ENCODE peak calls at places on chromosome 17, in seven cellular contexts. One of them, this sample, is unnamed.

GRCh38 chr17:28271431-28271830 is 47.6 kb upstream of the TMEM97 start:
- DNase-seq in stimulated activated CD4-positive, alpha-beta T cell treated with anti-CD3 and anti-CD28 coated beads, Interleukin-2, amount 100 ng/mL, for 24 hours: no peak
- DNase-seq in left cardiac atrium: no peak
- DNase-seq in NCI-H146: no peak
- DNase-seq in T-helper 17 cell: no peak
- DNase-seq in fibroblast of mammary gland: no peak
- DNase-seq in neural crest cell: no peak
- DNase-seq in this sample: no peak

GRCh38 chr17:15233022-15233805 is 31.9 kb downstream of the PMP22 start:
- DNase-seq in left cardiac atrium: no peak
- DNase-seq in neural crest cell: no peak
- DNase-seq in stimulated activated CD4-positive, alpha-beta T cell treated with anti-CD3 and anti-CD28 coated beads, Interleukin-2, amount 100 ng/mL, for 24 hours: no peak
- DNase-seq in T-helper 17 cell: no peak
- DNase-seq in fibroblast of mammary gland: peak
- DNase-seq in NCI-H146: no peak
- DNase-seq in this sample: no peak

GRCh38 chr17:33057564-33057963 is 65.9 kb downstream of the SPACA3 start:
- DNase-seq in fibroblast of mammary gland: no peak
- DNase-seq in NCI-H146: no peak
- DNase-seq in T-helper 17 cell: no peak
- DNase-seq in stimulated activated CD4-positive, alpha-beta T cell treated with anti-CD3 and anti-CD28 coated beads, Interleukin-2, amount 100 ng/mL, for 24 hours: no peak
- DNase-seq in left cardiac atrium: no peak
- DNase-seq in neural crest cell: no peak
- DNase-seq in this sample: no peak

GRCh38 chr17:66791337-66791736 is 43.6 kb upstream of the CACNG5 start:
- DNase-seq in NCI-H146: no peak
- DNase-seq in fibroblast of mammary gland: no peak
- DNase-seq in left cardiac atrium: no peak
- DNase-seq in T-helper 17 cell: no peak
- DNase-seq in stimulated activated CD4-positive, alpha-beta T cell treated with anti-CD3 and anti-CD28 coated beads, Interleukin-2, amount 100 ng/mL, for 24 hours: no peak
- DNase-seq in neural crest cell: no peak
- DNase-seq in this sample: no peak

GRCh38 chr17:7956208-7956965 is 24.4 kb downstream of the CNTROB start:
- DNase-seq in NCI-H146: no peak
- DNase-seq in fibroblast of mammary gland: peak
- DNase-seq in left cardiac atrium: peak
- DNase-seq in neural crest cell: no peak
- DNase-seq in T-helper 17 cell: no peak
- DNase-seq in stimulated activated CD4-positive, alpha-beta T cell treated with anti-CD3 and anti-CD28 coated beads, Interleukin-2, amount 100 ng/mL, for 24 hours: no peak
- DNase-seq in this sample: no peak

GRCh38 chr17:30780343-30780742 is 44.1 kb downstream of the CRLF3 start:
- DNase-seq in fibroblast of mammary gland: no peak
- DNase-seq in left cardiac atrium: no peak
- DNase-seq in T-helper 17 cell: no peak
- DNase-seq in neural crest cell: no peak
- DNase-seq in NCI-H146: no peak
- DNase-seq in stimulated activated CD4-positive, alpha-beta T cell treated with anti-CD3 and anti-CD28 coated beads, Interleukin-2, amount 100 ng/mL, for 24 hours: peak
- DNase-seq in this sample: no peak

GRCh38 chr17:15464629-15465028 is 2.8 kb downstream of the CDRT4 start:
- DNase-seq in NCI-H146: no peak
- DNase-seq in fibroblast of mammary gland: no peak
- DNase-seq in stimulated activated CD4-positive, alpha-beta T cell treated with anti-CD3 and anti-CD28 coated beads, Interleukin-2, amount 100 ng/mL, for 24 hours: no peak
- DNase-seq in neural crest cell: no peak
- DNase-seq in T-helper 17 cell: no peak
- DNase-seq in left cardiac atrium: no peak
- DNase-seq in this sample: no peak

GRCh38 chr17:9893606-9894005 is 11.5 kb downstream of the RCVRN start:
- DNase-seq in fibroblast of mammary gland: peak
- DNase-seq in T-helper 17 cell: no peak
- DNase-seq in NCI-H146: no peak
- DNase-seq in stimulated activated CD4-positive, alpha-beta T cell treated with anti-CD3 and anti-CD28 coated beads, Interleukin-2, amount 100 ng/mL, for 24 hours: no peak
- DNase-seq in neural crest cell: no peak
- DNase-seq in left cardiac atrium: no peak
- DNase-seq in this sample: no peak

GRCh38 chr17:3723188-3723555 is 531 bp upstream of the HASPIN start:
- DNase-seq in left cardiac atrium: no peak
- DNase-seq in T-helper 17 cell: no peak
- DNase-seq in NCI-H146: no peak
- DNase-seq in fibroblast of mammary gland: no peak
- DNase-seq in neural crest cell: no peak
- DNase-seq in stimulated activated CD4-positive, alpha-beta T cell treated with anti-CD3 and anti-CD28 coated beads, Interleukin-2, amount 100 ng/mL, for 24 hours: no peak
- DNase-seq in this sample: no peak

GRCh38 chr17:50151041-50151936 is 812 bp upstream of the PPP1R9B start:
- DNase-seq in NCI-H146: peak
- DNase-seq in T-helper 17 cell: peak
- DNase-seq in neural crest cell: peak
- DNase-seq in left cardiac atrium: peak
- DNase-seq in stimulated activated CD4-positive, alpha-beta T cell treated with anti-CD3 and anti-CD28 coated beads, Interleukin-2, amount 100 ng/mL, for 24 hours: peak
- DNase-seq in fibroblast of mammary gland: peak
- DNase-seq in this sample: peak

GRCh38 chr17:48127371-48128051 is 19.9 kb downstream of the SNX11 start:
- DNase-seq in NCI-H146: no peak
- DNase-seq in neural crest cell: no peak
- DNase-seq in T-helper 17 cell: no peak
- DNase-seq in left cardiac atrium: no peak
- DNase-seq in stimulated activated CD4-positive, alpha-beta T cell treated with anti-CD3 and anti-CD28 coated beads, Interleukin-2, amount 100 ng/mL, for 24 hours: no peak
- DNase-seq in fibroblast of mammary gland: no peak
- DNase-seq in this sample: peak

GRCh38 chr17:10127819-10128375 is 70.5 kb downstream of the GAS7 start:
- DNase-seq in fibroblast of mammary gland: peak
- DNase-seq in NCI-H146: no peak
- DNase-seq in stimulated activated CD4-positive, alpha-beta T cell treated with anti-CD3 and anti-CD28 coated beads, Interleukin-2, amount 100 ng/mL, for 24 hours: no peak
- DNase-seq in left cardiac atrium: peak
- DNase-seq in neural crest cell: no peak
- DNase-seq in T-helper 17 cell: no peak
- DNase-seq in this sample: no peak

GRCh38 chr17:51907041-51907440 is 251.5 kb downstream of the CA10 start:
- DNase-seq in left cardiac atrium: no peak
- DNase-seq in NCI-H146: no peak
- DNase-seq in T-helper 17 cell: no peak
- DNase-seq in fibroblast of mammary gland: no peak
- DNase-seq in neural crest cell: no peak
- DNase-seq in stimulated activated CD4-positive, alpha-beta T cell treated with anti-CD3 and anti-CD28 coated beads, Interleukin-2, amount 100 ng/mL, for 24 hours: no peak
- DNase-seq in this sample: no peak

GRCh38 chr17:65100316-65101140 is 36.6 kb upstream of the RGS9 start:
- DNase-seq in stimulated activated CD4-positive, alpha-beta T cell treated with anti-CD3 and anti-CD28 coated beads, Interleukin-2, amount 100 ng/mL, for 24 hours: peak
- DNase-seq in NCI-H146: peak
- DNase-seq in neural crest cell: peak
- DNase-seq in T-helper 17 cell: peak
- DNase-seq in left cardiac atrium: peak
- DNase-seq in fibroblast of mammary gland: peak
- DNase-seq in this sample: peak

GRCh38 chr17:49946964-49947584 is 21.9 kb upstream of the DLX4 start:
- DNase-seq in NCI-H146: no peak
- DNase-seq in fibroblast of mammary gland: no peak
- DNase-seq in neural crest cell: no peak
- DNase-seq in stimulated activated CD4-positive, alpha-beta T cell treated with anti-CD3 and anti-CD28 coated beads, Interleukin-2, amount 100 ng/mL, for 24 hours: no peak
- DNase-seq in left cardiac atrium: no peak
- DNase-seq in T-helper 17 cell: no peak
- DNase-seq in this sample: no peak

GRCh38 chr17:68512967-68513474 is 791 bp downstream of the PRKAR1A start:
- DNase-seq in stimulated activated CD4-positive, alpha-beta T cell treated with anti-CD3 and anti-CD28 coated beads, Interleukin-2, amount 100 ng/mL, for 24 hours: no peak
- DNase-seq in T-helper 17 cell: no peak
- DNase-seq in fibroblast of mammary gland: peak
- DNase-seq in NCI-H146: no peak
- DNase-seq in left cardiac atrium: peak
- DNase-seq in neural crest cell: no peak
- DNase-seq in this sample: peak

GRCh38 chr17:12727076-12727750 is 61.5 kb downstream of the MYOCD start:
- DNase-seq in fibroblast of mammary gland: peak
- DNase-seq in neural crest cell: no peak
- DNase-seq in NCI-H146: no peak
- DNase-seq in stimulated activated CD4-positive, alpha-beta T cell treated with anti-CD3 and anti-CD28 coated beads, Interleukin-2, amount 100 ng/mL, for 24 hours: no peak
- DNase-seq in left cardiac atrium: no peak
- DNase-seq in T-helper 17 cell: no peak
- DNase-seq in this sample: no peak

GRCh38 chr17:60825351-60825750 is 147.7 kb downstream of the BCAS3 start:
- DNase-seq in fibroblast of mammary gland: no peak
- DNase-seq in NCI-H146: no peak
- DNase-seq in T-helper 17 cell: no peak
- DNase-seq in neural crest cell: no peak
- DNase-seq in left cardiac atrium: no peak
- DNase-seq in stimulated activated CD4-positive, alpha-beta T cell treated with anti-CD3 and anti-CD28 coated beads, Interleukin-2, amount 100 ng/mL, for 24 hours: no peak
- DNase-seq in this sample: no peak

GRCh38 chr17:1724869-1725641 is 551 bp downstream of the WDR81 start:
- DNase-seq in left cardiac atrium: no peak
- DNase-seq in NCI-H146: peak
- DNase-seq in stimulated activated CD4-positive, alpha-beta T cell treated with anti-CD3 and anti-CD28 coated beads, Interleukin-2, amount 100 ng/mL, for 24 hours: peak
- DNase-seq in neural crest cell: peak
- DNase-seq in T-helper 17 cell: no peak
- DNase-seq in fibroblast of mammary gland: no peak
- DNase-seq in this sample: peak

GRCh38 chr17:57607553-57608120 is 137.5 kb downstream of the CCDC182 start:
- DNase-seq in left cardiac atrium: no peak
- DNase-seq in stimulated activated CD4-positive, alpha-beta T cell treated with anti-CD3 and anti-CD28 coated beads, Interleukin-2, amount 100 ng/mL, for 24 hours: no peak
- DNase-seq in NCI-H146: no peak
- DNase-seq in T-helper 17 cell: no peak
- DNase-seq in neural crest cell: no peak
- DNase-seq in fibroblast of mammary gland: peak
- DNase-seq in this sample: no peak

GRCh38 chr17:79073706-79074088 is 927 bp upstream of the ENGASE start:
- DNase-seq in left cardiac atrium: no peak
- DNase-seq in NCI-H146: no peak
- DNase-seq in fibroblast of mammary gland: no peak
- DNase-seq in T-helper 17 cell: no peak
- DNase-seq in neural crest cell: no peak
- DNase-seq in stimulated activated CD4-positive, alpha-beta T cell treated with anti-CD3 and anti-CD28 coated beads, Interleukin-2, amount 100 ng/mL, for 24 hours: no peak
- DNase-seq in this sample: no peak

GRCh38 chr17:12613566-12613965 is 52.1 kb upstream of the MYOCD start:
- DNase-seq in neural crest cell: no peak
- DNase-seq in T-helper 17 cell: no peak
- DNase-seq in fibroblast of mammary gland: peak
- DNase-seq in NCI-H146: no peak
- DNase-seq in stimulated activated CD4-positive, alpha-beta T cell treated with anti-CD3 and anti-CD28 coated beads, Interleukin-2, amount 100 ng/mL, for 24 hours: no peak
- DNase-seq in left cardiac atrium: no peak
- DNase-seq in this sample: no peak

GRCh38 chr17:2967515-2967914 is 95.9 kb downstream of the OR1D5 start:
- DNase-seq in fibroblast of mammary gland: no peak
- DNase-seq in neural crest cell: no peak
- DNase-seq in T-helper 17 cell: no peak
- DNase-seq in left cardiac atrium: no peak
- DNase-seq in stimulated activated CD4-positive, alpha-beta T cell treated with anti-CD3 and anti-CD28 coated beads, Interleukin-2, amount 100 ng/mL, for 24 hours: no peak
- DNase-seq in NCI-H146: no peak
- DNase-seq in this sample: no peak

GRCh38 chr17:48378696-48379095 is 51.3 kb downstream of the SKAP1 start:
- DNase-seq in left cardiac atrium: no peak
- DNase-seq in T-helper 17 cell: no peak
- DNase-seq in fibroblast of mammary gland: no peak
- DNase-seq in stimulated activated CD4-positive, alpha-beta T cell treated with anti-CD3 and anti-CD28 coated beads, Interleukin-2, amount 100 ng/mL, for 24 hours: no peak
- DNase-seq in neural crest cell: no peak
- DNase-seq in NCI-H146: no peak
- DNase-seq in this sample: no peak

GRCh38 chr17:49067163-49067562 is 65.4 kb upstream of the B4GALNT2 start:
- DNase-seq in stimulated activated CD4-positive, alpha-beta T cell treated with anti-CD3 and anti-CD28 coated beads, Interleukin-2, amount 100 ng/mL, for 24 hours: no peak
- DNase-seq in NCI-H146: no peak
- DNase-seq in T-helper 17 cell: no peak
- DNase-seq in neural crest cell: no peak
- DNase-seq in fibroblast of mammary gland: no peak
- DNase-seq in left cardiac atrium: no peak
- DNase-seq in this sample: no peak

GRCh38 chr17:7843536-7844291 is 9.7 kb downstream of the KDM6B start:
- DNase-seq in neural crest cell: peak
- DNase-seq in fibroblast of mammary gland: peak
- DNase-seq in T-helper 17 cell: peak
- DNase-seq in left cardiac atrium: peak
- DNase-seq in NCI-H146: peak
- DNase-seq in stimulated activated CD4-positive, alpha-beta T cell treated with anti-CD3 and anti-CD28 coated beads, Interleukin-2, amount 100 ng/mL, for 24 hours: peak
- DNase-seq in this sample: peak

GRCh38 chr17:47736501-47737211 is 3.6 kb downstream of the TBX21 start:
- DNase-seq in NCI-H146: no peak
- DNase-seq in stimulated activated CD4-positive, alpha-beta T cell treated with anti-CD3 and anti-CD28 coated beads, Interleukin-2, amount 100 ng/mL, for 24 hours: no peak
- DNase-seq in neural crest cell: no peak
- DNase-seq in left cardiac atrium: no peak
- DNase-seq in T-helper 17 cell: no peak
- DNase-seq in fibroblast of mammary gland: no peak
- DNase-seq in this sample: no peak

GRCh38 chr17:80117491-80118401 is 16.4 kb downstream of the GAA start:
- DNase-seq in stimulated activated CD4-positive, alpha-beta T cell treated with anti-CD3 and anti-CD28 coated beads, Interleukin-2, amount 100 ng/mL, for 24 hours: no peak
- DNase-seq in NCI-H146: no peak
- DNase-seq in T-helper 17 cell: no peak
- DNase-seq in left cardiac atrium: no peak
- DNase-seq in fibroblast of mammary gland: no peak
- DNase-seq in neural crest cell: no peak
- DNase-seq in this sample: no peak

GRCh38 chr17:8046306-8046928 is 7.6 kb downstream of the ALOX15B start:
- DNase-seq in T-helper 17 cell: no peak
- DNase-seq in stimulated activated CD4-positive, alpha-beta T cell treated with anti-CD3 and anti-CD28 coated beads, Interleukin-2, amount 100 ng/mL, for 24 hours: no peak
- DNase-seq in left cardiac atrium: no peak
- DNase-seq in fibroblast of mammary gland: no peak
- DNase-seq in NCI-H146: no peak
- DNase-seq in neural crest cell: no peak
- DNase-seq in this sample: no peak

This sample was measured in NCI-H2171 treated with DMSO at 0.1 percent for 48 hours.